ENCODE peak calls at places on chromosomes 6 and 20, in five cellular contexts. R is NCI-H774, Q is NCI-H69, V is non-pigmented ciliary epithelial cell, E is substantia nigra. Z is an unnamed sample.

GRCh38 chr6:157650261-157650640 is 172.8 kb upstream of the SNX9 start:
- DNase-seq in R (no peak), E (peak; percentile 79), Q (no peak), V (no peak), Z (no peak)

GRCh38 chr6:170159040-170159965 is 131.6 kb downstream of the DLL1 start:
- DNase-seq in R (no peak), E (no peak), V (no peak), Q (no peak), Z (no peak)

GRCh38 chr6:70997379-70997778 is 40.5 kb upstream of the B3GAT2 start:
- DNase-seq in Q (peak; percentile 14), R (no peak), V (no peak), E (no peak), Z (no peak)

GRCh38 chr20:24677626-24678328 is 208.3 kb downstream of the SYNDIG1 start:
- DNase-seq in E (no peak), R (no peak), Q (no peak), V (no peak), Z (peak; percentile 70)

GRCh38 chr20:53639647-53640440 is 46.2 kb upstream of the ZNF217 start:
- DNase-seq in Q (no peak), R (no peak), E (no peak), V (no peak), Z (no peak)

GRCh38 chr6:169156108-169156821 is 97.4 kb downstream of the THBS2 start:
- DNase-seq in R (no peak), V (no peak), E (no peak), Q (no peak), Z (peak; percentile 33)

GRCh38 chr6:152117156-152118129 is 310.0 kb downstream of the ESR1 start:
- DNase-seq in E (peak; percentile 29), V (no peak), R (no peak), Q (no peak), Z (no peak)

GRCh38 chr6:52641388-52641787 is 29.5 kb upstream of the TMEM14A start:
- DNase-seq in V (no peak), E (no peak), Q (peak; percentile 66), R (no peak), Z (no peak)

GRCh38 chr20:33304046-33304445 is 21.0 kb downstream of the BPIFB1 start:
- DNase-seq in V (no peak), E (no peak), R (no peak), Q (no peak), Z (no peak)

GRCh38 chr6:29702519-29703103 is 20.6 kb upstream of the HLA-F start:
- DNase-seq in R (no peak), Q (peak; percentile 26), V (no peak), E (peak; percentile 21), Z (peak; percentile 89)

GRCh38 chr6:124984668-124985338 is 22.6 kb downstream of the RNF217 start:
- DNase-seq in E (no peak), Q (no peak), V (no peak), R (no peak), Z (no peak)

GRCh38 chr6:18166314-18167007 is 11.2 kb downstream of the KDM1B start:
- DNase-seq in R (no peak), E (no peak), V (no peak), Q (no peak), Z (no peak)

GRCh38 chr6:147806697-147807096 is 298.2 kb downstream of the SAMD5 start:
- DNase-seq in Q (peak; percentile 22), R (no peak), E (no peak), V (no peak), Z (no peak)

GRCh38 chr20:34643919-34644318 is 33.0 kb downstream of the PIGU start:
- DNase-seq in R (no peak), Q (no peak), V (peak; percentile 59), E (no peak), Z (no peak)

GRCh38 chr20:3175270-3175669 is 1.9 kb upstream of the LZTS3 start:
- DNase-seq in Q (no peak), V (no peak), R (no peak), E (no peak), Z (no peak)

GRCh38 chr6:53302678-53303360 is 45.9 kb downstream of the ELOVL5 start:
- DNase-seq in E (no peak), Q (peak; percentile 24), R (no peak), V (peak; percentile 79), Z (no peak)

GRCh38 chr6:7282097-7282906 is 30.7 kb downstream of the SSR1 start:
- DNase-seq in Q (no peak), V (no peak), R (no peak), E (no peak), Z (no peak)

GRCh38 chr6:37922563-37922962 is 103.0 kb downstream of the ZFAND3 start:
- DNase-seq in R (no peak), E (no peak), Q (no peak), V (no peak), Z (no peak)

GRCh38 chr6:89082439-89082838 is 1.9 kb downstream of the PNRC1 start:
- DNase-seq in Q (peak; percentile 34), V (no peak), E (no peak), R (no peak), Z (no peak)

GRCh38 chr6:13614126-13614925 is 809 bp upstream of the NOL7 start:
- DNase-seq in Q (peak; percentile 90), R (peak; percentile 53), E (peak; percentile 59), V (no peak), Z (peak; percentile 75)

GRCh38 chr20:9093203-9093962 is 24.5 kb downstream of the PLCB4 start:
- DNase-seq in V (no peak), E (no peak), Q (peak; percentile 74), R (no peak), Z (no peak)

GRCh38 chr6:118537579-118537978 is 10.5 kb upstream of the PLN start:
- DNase-seq in R (no peak), E (no peak), Q (no peak), V (no peak), Z (no peak)

GRCh38 chr20:1422756-1423155 is 29.9 kb upstream of the FKBP1A start:
- DNase-seq in Q (no peak), V (no peak), R (no peak), E (no peak), Z (no peak)

GRCh38 chr20:53711333-53712211 is 117.9 kb upstream of the ZNF217 start:
- DNase-seq in R (no peak), V (no peak), Q (no peak), E (no peak), Z (no peak)

GRCh38 chr6:147382945-147383554 is 125.4 kb upstream of the SAMD5 start:
- DNase-seq in R (no peak), Q (peak; percentile 44), E (no peak), V (no peak), Z (no peak)

GRCh38 chr6:117677553-117678131 is 2.4 kb downstream of the NUS1 start:
- DNase-seq in V (peak; percentile 9), E (no peak), Q (no peak), R (no peak), Z (no peak)

GRCh38 chr20:62918830-62919229 is 7.5 kb downstream of the DIDO1 start:
- DNase-seq in R (no peak), E (no peak), V (no peak), Q (no peak), Z (no peak)

GRCh38 chr6:157407637-157408036 is 26.6 kb downstream of the ZDHHC14 start:
- DNase-seq in Q (no peak), V (no peak), R (no peak), E (no peak), Z (no peak)